ENCODE peak calls at places on chromosomes 16 and 17, in four cellular contexts. One of them, this sample, is unnamed.

GRCh38 chr17:75723201-75723930 is 2.1 kb downstream of the ITGB4 start:
- DNase-seq in A549: no peak
- DNase-seq in HepG2: no peak
- DNase-seq in GM12878: no peak
- DNase-seq in this sample: no peak

GRCh38 chr17:31571124-31571892 is 179.8 kb downstream of the RAB11FIP4 start:
- DNase-seq in A549: peak
- DNase-seq in HepG2: no peak
- DNase-seq in GM12878: no peak
- DNase-seq in this sample: no peak

GRCh38 chr16:31333686-31334649 is 21.0 kb upstream of the ITGAX start:
- DNase-seq in A549: peak
- DNase-seq in HepG2: peak
- DNase-seq in GM12878: no peak
- DNase-seq in this sample: peak

GRCh38 chr17:29838961-29839360 is 91.1 kb downstream of the SSH2 start:
- DNase-seq in A549: peak
- DNase-seq in HepG2: no peak
- DNase-seq in GM12878: no peak
- DNase-seq in this sample: no peak

GRCh38 chr17:65564793-65565192 is 3.3 kb upstream of the AXIN2 start:
- DNase-seq in A549: no peak
- DNase-seq in HepG2: peak
- DNase-seq in GM12878: no peak
- DNase-seq in this sample: no peak

GRCh38 chr17:45311762-45312476 is 4.9 kb downstream of the MAP3K14 start:
- DNase-seq in A549: peak
- DNase-seq in HepG2: peak
- DNase-seq in GM12878: no peak
- DNase-seq in this sample: no peak

GRCh38 chr17:744937-745336 is 7.1 kb downstream of the GEMIN4 start:
- DNase-seq in A549: no peak
- DNase-seq in HepG2: no peak
- DNase-seq in GM12878: no peak
- DNase-seq in this sample: no peak

GRCh38 chr17:28955408-28955807 is 4.1 kb upstream of the PHF12 start:
- DNase-seq in A549: no peak
- DNase-seq in HepG2: no peak
- DNase-seq in GM12878: no peak
- DNase-seq in this sample: no peak

GRCh38 chr17:42227849-42228696 is 33.8 kb upstream of the GHDC start:
- DNase-seq in A549: no peak
- DNase-seq in HepG2: no peak
- DNase-seq in GM12878: no peak
- DNase-seq in this sample: no peak

GRCh38 chr17:13038931-13039665 is 21.3 kb upstream of the ELAC2 start:
- DNase-seq in A549: no peak
- DNase-seq in HepG2: no peak
- DNase-seq in GM12878: no peak
- DNase-seq in this sample: no peak

GRCh38 chr16:47018223-47018891 is 44.9 kb upstream of the DNAJA2 start:
- DNase-seq in A549: peak
- DNase-seq in HepG2: peak
- DNase-seq in GM12878: peak
- DNase-seq in this sample: peak

GRCh38 chr16:88050952-88051660 is 99.9 kb downstream of the BANP start:
- DNase-seq in A549: no peak
- DNase-seq in HepG2: no peak
- DNase-seq in GM12878: no peak
- DNase-seq in this sample: no peak

GRCh38 chr16:81639348-81639747 is 139.7 kb upstream of the PLCG2 start:
- DNase-seq in A549: no peak
- DNase-seq in HepG2: no peak
- DNase-seq in GM12878: no peak
- DNase-seq in this sample: no peak

GRCh38 chr17:51857052-51857593 is 301.4 kb downstream of the CA10 start:
- DNase-seq in A549: no peak
- DNase-seq in HepG2: no peak
- DNase-seq in GM12878: no peak
- DNase-seq in this sample: no peak

GRCh38 chr16:57663917-57664661 is 4.0 kb upstream of the ADGRG3 start:
- DNase-seq in A549: no peak
- DNase-seq in HepG2: peak
- DNase-seq in GM12878: no peak
- DNase-seq in this sample: no peak

GRCh38 chr17:19958023-19958422 is 19.6 kb downstream of the AKAP10 start:
- DNase-seq in A549: peak
- DNase-seq in HepG2: peak
- DNase-seq in GM12878: no peak
- DNase-seq in this sample: no peak

GRCh38 chr16:29000019-29000418 is 15.2 kb downstream of the LAT start:
- DNase-seq in A549: no peak
- DNase-seq in HepG2: no peak
- DNase-seq in GM12878: no peak
- DNase-seq in this sample: no peak

GRCh38 chr17:47862621-47863440 is 11.9 kb upstream of the SP6 start:
- DNase-seq in A549: peak
- DNase-seq in HepG2: no peak
- DNase-seq in GM12878: no peak
- DNase-seq in this sample: no peak

GRCh38 chr17:21010705-21011596 is 31.9 kb downstream of the USP22 start:
- DNase-seq in A549: no peak
- DNase-seq in HepG2: no peak
- DNase-seq in GM12878: no peak
- DNase-seq in this sample: no peak

GRCh38 chr17:64066709-64067108 is 46.3 kb upstream of the ICAM2 start:
- DNase-seq in A549: no peak
- DNase-seq in HepG2: no peak
- DNase-seq in GM12878: no peak
- DNase-seq in this sample: no peak

GRCh38 chr17:43723697-43724359 is 34.8 kb downstream of the SOST start:
- DNase-seq in A549: peak
- DNase-seq in HepG2: peak
- DNase-seq in GM12878: no peak
- DNase-seq in this sample: no peak

GRCh38 chr16:48131201-48131600 is 24.6 kb downstream of the ABCC12 start:
- DNase-seq in A549: no peak
- DNase-seq in HepG2: no peak
- DNase-seq in GM12878: no peak
- DNase-seq in this sample: no peak

GRCh38 chr16:8516471-8516870 is 73.8 kb downstream of the TMEM114 start:
- DNase-seq in A549: no peak
- DNase-seq in HepG2: no peak
- DNase-seq in GM12878: no peak
- DNase-seq in this sample: no peak
- TF ChIP-seq POLR2AphosphoS2 in A549: no peak
- TF ChIP-seq POLR2AphosphoS2 in HepG2: no peak
- TF ChIP-seq POLR2AphosphoS2 in GM12878: no peak
- TF ChIP-seq POLR2AphosphoS2 in this sample: no peak

GRCh38 chr17:54971147-54971546 is 2.6 kb downstream of the STXBP4 start:
- DNase-seq in A549: no peak
- DNase-seq in HepG2: peak
- DNase-seq in GM12878: no peak
- DNase-seq in this sample: no peak

GRCh38 chr17:54969658-54970572 is 1.4 kb downstream of the STXBP4 start:
- DNase-seq in A549: no peak
- DNase-seq in HepG2: peak
- DNase-seq in GM12878: no peak
- DNase-seq in this sample: peak

GRCh38 chr17:54968259-54968953 is at the start of the genes COX11 and STXBP4:
- DNase-seq in A549: peak
- DNase-seq in HepG2: peak
- DNase-seq in GM12878: peak
- DNase-seq in this sample: peak

GRCh38 chr17:54968954-54969400 is 412 bp downstream of the STXBP4 start:
- DNase-seq in A549: no peak
- DNase-seq in HepG2: peak
- DNase-seq in GM12878: no peak
- DNase-seq in this sample: no peak

DNA sequence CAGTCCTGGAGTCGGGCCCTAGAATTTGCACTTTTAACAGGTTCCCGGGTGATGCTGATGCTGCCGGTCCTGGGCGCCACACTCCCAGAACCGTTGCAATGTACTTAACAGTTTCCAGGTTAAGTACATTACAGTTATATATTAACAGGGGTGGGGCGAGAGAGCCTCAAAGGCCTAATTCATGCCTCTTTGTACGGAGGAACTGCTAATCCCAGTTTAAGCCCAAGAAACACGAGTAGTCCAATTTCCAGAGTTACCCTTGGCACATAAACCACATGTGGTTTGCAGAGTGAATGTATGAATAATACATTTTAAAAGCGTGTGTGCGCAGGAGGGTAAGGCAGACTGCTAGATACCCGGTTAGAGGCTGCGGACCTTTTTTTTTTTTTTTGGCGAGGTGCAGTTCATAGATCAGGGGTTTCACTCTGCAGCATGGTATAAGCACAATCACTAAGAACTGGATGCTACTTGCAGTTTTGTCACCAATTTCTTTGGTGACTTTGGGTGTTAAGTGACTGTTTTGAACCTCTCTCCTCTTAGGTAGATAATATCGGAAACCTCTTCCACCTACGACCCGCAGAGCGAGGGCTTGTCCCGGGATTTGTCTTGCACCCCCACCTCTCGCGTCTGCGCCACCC is 714 bp downstream of the COX11 start:
- DNase-seq in A549: peak
- DNase-seq in HepG2: peak
- DNase-seq in GM12878: no peak
- DNase-seq in this sample: peak
- TF ChIP-seq POLR2AphosphoS2 in A549: no peak
- TF ChIP-seq POLR2AphosphoS2 in HepG2: no peak
- TF ChIP-seq POLR2AphosphoS2 in GM12878: no peak
- TF ChIP-seq POLR2AphosphoS2 in this sample: no peak

GRCh38 chr17:38918916-38919315 is 6.5 kb upstream of the LASP1NB start:
- DNase-seq in A549: no peak
- DNase-seq in HepG2: no peak
- DNase-seq in GM12878: no peak
- DNase-seq in this sample: no peak

GRCh38 chr17:38919316-38920078 is 5.9 kb upstream of the LASP1NB start:
- DNase-seq in A549: no peak
- DNase-seq in HepG2: no peak
- DNase-seq in GM12878: no peak
- DNase-seq in this sample: no peak

GRCh38 chr17:38922538-38923291 is 2.7 kb upstream of the LASP1NB start:
- DNase-seq in A549: no peak
- DNase-seq in HepG2: no peak
- DNase-seq in GM12878: no peak
- DNase-seq in this sample: peak

GRCh38 chr17:38921756-38922411 is 3.5 kb upstream of the LASP1NB start:
- DNase-seq in A549: no peak
- DNase-seq in HepG2: no peak
- DNase-seq in GM12878: no peak
- DNase-seq in this sample: peak

GRCh38 chr17:38920374-38921291 is 4.8 kb upstream of the LASP1NB start:
- DNase-seq in A549: no peak
- DNase-seq in HepG2: no peak
- DNase-seq in GM12878: no peak
- DNase-seq in this sample: no peak
- TF ChIP-seq POLR2AphosphoS2 in A549: peak
- TF ChIP-seq POLR2AphosphoS2 in HepG2: no peak
- TF ChIP-seq POLR2AphosphoS2 in GM12878: no peak
- TF ChIP-seq POLR2AphosphoS2 in this sample: no peak

DNA sequence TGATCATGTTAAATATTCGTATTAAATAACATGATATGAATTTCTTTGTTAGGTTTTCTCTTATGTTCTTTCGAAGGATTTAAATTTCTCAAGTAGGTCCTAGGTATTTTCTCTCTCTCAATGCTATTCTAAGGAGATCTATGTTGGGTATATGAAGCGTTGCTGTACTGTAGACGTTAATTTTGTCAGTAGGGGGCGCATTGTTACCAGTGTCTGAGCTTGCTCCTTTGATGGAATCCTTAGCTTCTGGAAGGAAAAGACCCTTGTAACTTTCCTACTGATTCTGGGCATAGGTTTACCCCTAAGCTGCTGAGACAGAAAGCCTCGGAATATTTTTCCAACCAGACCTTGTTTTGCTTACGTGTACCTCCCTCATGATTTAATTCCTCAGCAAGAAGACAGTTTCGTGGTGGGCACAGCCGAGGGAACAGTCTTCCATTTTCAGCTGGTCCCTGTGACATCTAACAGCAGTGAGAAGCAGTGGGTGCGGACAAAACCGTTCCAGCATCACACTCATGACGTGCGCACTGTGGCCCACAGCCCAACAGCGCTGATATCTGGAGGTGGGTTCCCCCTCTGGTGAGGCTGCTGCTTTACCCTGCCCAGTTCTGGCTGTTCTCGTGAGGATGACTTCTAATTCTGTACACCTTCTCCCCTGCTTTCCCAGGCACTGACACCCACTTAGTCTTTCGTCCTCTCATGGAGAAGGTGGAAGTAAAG is 17.9 kb downstream of the UTP4 start:
- DNase-seq in A549: peak
- DNase-seq in HepG2: peak
- DNase-seq in GM12878: no peak
- DNase-seq in this sample: peak
- TF ChIP-seq POLR2AphosphoS2 in A549: no peak
- TF ChIP-seq POLR2AphosphoS2 in HepG2: no peak
- TF ChIP-seq POLR2AphosphoS2 in GM12878: no peak
- TF ChIP-seq POLR2AphosphoS2 in this sample: no peak

GRCh38 chr16:78748471-78748929 is 649.0 kb downstream of the WWOX start:
- DNase-seq in A549: no peak
- DNase-seq in HepG2: no peak
- DNase-seq in GM12878: no peak
- DNase-seq in this sample: no peak
- TF ChIP-seq POLR2AphosphoS2 in A549: no peak
- TF ChIP-seq POLR2AphosphoS2 in HepG2: no peak
- TF ChIP-seq POLR2AphosphoS2 in GM12878: no peak
- TF ChIP-seq POLR2AphosphoS2 in this sample: no peak

GRCh38 chr17:82269882-82270500 is 3.5 kb downstream of the CSNK1D start:
- DNase-seq in A549: no peak
- DNase-seq in HepG2: no peak
- DNase-seq in GM12878: no peak
- DNase-seq in this sample: no peak

GRCh38 chr17:82270651-82271050 is 2.8 kb downstream of the CSNK1D start:
- DNase-seq in A549: no peak
- DNase-seq in HepG2: no peak
- DNase-seq in GM12878: no peak
- DNase-seq in this sample: no peak

GRCh38 chr17:82269138-82269881 is 4.2 kb downstream of the CSNK1D start:
- DNase-seq in A549: no peak
- DNase-seq in HepG2: no peak
- DNase-seq in GM12878: no peak
- DNase-seq in this sample: no peak

GRCh38 chr17:82266142-82266541 is 7.4 kb downstream of the CSNK1D start:
- DNase-seq in A549: no peak
- DNase-seq in HepG2: no peak
- DNase-seq in GM12878: no peak
- DNase-seq in this sample: no peak

GRCh38 chr17:82267575-82268379 is 5.7 kb downstream of the CSNK1D start:
- DNase-seq in A549: peak
- DNase-seq in HepG2: peak
- DNase-seq in GM12878: no peak
- DNase-seq in this sample: peak
- TF ChIP-seq POLR2AphosphoS2 in A549: peak
- TF ChIP-seq POLR2AphosphoS2 in HepG2: peak
- TF ChIP-seq POLR2AphosphoS2 in GM12878: no peak
- TF ChIP-seq POLR2AphosphoS2 in this sample: no peak